ENCODE peak calls at places on chromosomes 1 and 21, in five cellular contexts. One of them, this sample, is unnamed.

GRCh38 chr21:45330075-45330781 is 42.5 kb upstream of the POFUT2 start:
- DNase-seq in psoas muscle: peak
- DNase-seq in endothelial cell of umbilical vein: no peak
- DNase-seq in retinal pigment epithelial cell: no peak
- DNase-seq in A673: peak
- DNase-seq in this sample: peak

GRCh38 chr1:64563958-64564565 is 94.1 kb downstream of the CACHD1 start:
- DNase-seq in psoas muscle: no peak
- DNase-seq in endothelial cell of umbilical vein: no peak
- DNase-seq in retinal pigment epithelial cell: no peak
- DNase-seq in A673: no peak
- DNase-seq in this sample: no peak

GRCh38 chr1:70071597-70071996 is 133.8 kb downstream of the LRRC40 start:
- DNase-seq in psoas muscle: no peak
- DNase-seq in endothelial cell of umbilical vein: no peak
- DNase-seq in retinal pigment epithelial cell: peak
- DNase-seq in A673: no peak
- DNase-seq in this sample: no peak

GRCh38 chr1:204721378-204722041 is 36.0 kb upstream of the LRRN2 start:
- DNase-seq in psoas muscle: no peak
- DNase-seq in endothelial cell of umbilical vein: no peak
- DNase-seq in retinal pigment epithelial cell: no peak
- DNase-seq in A673: no peak
- DNase-seq in this sample: no peak

GRCh38 chr1:19436716-19437476 is 48.4 kb downstream of the CAPZB start:
- DNase-seq in psoas muscle: peak
- DNase-seq in endothelial cell of umbilical vein: peak
- DNase-seq in retinal pigment epithelial cell: no peak
- DNase-seq in A673: no peak
- DNase-seq in this sample: no peak

GRCh38 chr1:47564570-47564969 is 126.7 kb downstream of the FOXD2 start:
- DNase-seq in psoas muscle: no peak
- DNase-seq in endothelial cell of umbilical vein: no peak
- DNase-seq in retinal pigment epithelial cell: no peak
- DNase-seq in A673: no peak
- DNase-seq in this sample: no peak

GRCh38 chr1:110007045-110007444 is 22.5 kb downstream of the AHCYL1 start:
- DNase-seq in psoas muscle: no peak
- DNase-seq in endothelial cell of umbilical vein: no peak
- DNase-seq in retinal pigment epithelial cell: no peak
- DNase-seq in A673: no peak
- DNase-seq in this sample: no peak

GRCh38 chr21:27248791-27249190 is 281.9 kb upstream of the ADAMTS5 start:
- DNase-seq in psoas muscle: no peak
- DNase-seq in endothelial cell of umbilical vein: no peak
- DNase-seq in retinal pigment epithelial cell: peak
- DNase-seq in A673: no peak
- DNase-seq in this sample: no peak

GRCh38 chr1:117092594-117092993 is 29.0 kb downstream of the TRIM45 start:
- DNase-seq in psoas muscle: no peak
- DNase-seq in endothelial cell of umbilical vein: no peak
- DNase-seq in retinal pigment epithelial cell: no peak
- DNase-seq in A673: no peak
- DNase-seq in this sample: no peak

GRCh38 chr1:12063141-12064072 is at the start of gene TNFRSF8:
- DNase-seq in psoas muscle: no peak
- DNase-seq in endothelial cell of umbilical vein: no peak
- DNase-seq in retinal pigment epithelial cell: no peak
- DNase-seq in A673: peak
- DNase-seq in this sample: no peak

GRCh38 chr1:153774780-153775431 is at the start of gene SLC27A3:
- DNase-seq in psoas muscle: peak
- DNase-seq in endothelial cell of umbilical vein: no peak
- DNase-seq in retinal pigment epithelial cell: no peak
- DNase-seq in A673: peak
- DNase-seq in this sample: no peak

GRCh38 chr1:63592536-63593302 is 492 bp upstream of the PGM1 start:
- DNase-seq in psoas muscle: no peak
- DNase-seq in endothelial cell of umbilical vein: no peak
- DNase-seq in retinal pigment epithelial cell: no peak
- DNase-seq in A673: no peak
- DNase-seq in this sample: no peak

GRCh38 chr1:69230223-69230622 is 337.5 kb upstream of the LRRC7 start:
- DNase-seq in psoas muscle: no peak
- DNase-seq in endothelial cell of umbilical vein: no peak
- DNase-seq in retinal pigment epithelial cell: no peak
- DNase-seq in A673: no peak
- DNase-seq in this sample: no peak

GRCh38 chr1:230113230-230113604 is 46.2 kb downstream of the GALNT2 start:
- DNase-seq in psoas muscle: peak
- DNase-seq in endothelial cell of umbilical vein: no peak
- DNase-seq in retinal pigment epithelial cell: no peak
- DNase-seq in A673: no peak
- DNase-seq in this sample: no peak

GRCh38 chr1:243483084-243483845 is 227.4 kb downstream of the SDCCAG8 start:
- DNase-seq in psoas muscle: no peak
- DNase-seq in endothelial cell of umbilical vein: no peak
- DNase-seq in retinal pigment epithelial cell: no peak
- DNase-seq in A673: no peak
- DNase-seq in this sample: no peak

GRCh38 chr1:29719253-29719652 is 482.9 kb downstream of the PTPRU start:
- DNase-seq in psoas muscle: no peak
- DNase-seq in endothelial cell of umbilical vein: no peak
- DNase-seq in retinal pigment epithelial cell: no peak
- DNase-seq in A673: no peak
- DNase-seq in this sample: no peak

GRCh38 chr1:234276389-234276788 is 96.9 kb upstream of the COA6 start:
- DNase-seq in psoas muscle: no peak
- DNase-seq in endothelial cell of umbilical vein: no peak
- DNase-seq in retinal pigment epithelial cell: no peak
- DNase-seq in A673: no peak
- DNase-seq in this sample: no peak

GRCh38 chr1:151714820-151715725 is 1.5 kb downstream of the CELF3 start:
- DNase-seq in psoas muscle: no peak
- DNase-seq in endothelial cell of umbilical vein: no peak
- DNase-seq in retinal pigment epithelial cell: no peak
- DNase-seq in A673: no peak
- DNase-seq in this sample: no peak

GRCh38 chr1:112358798-112359408 is 37.1 kb upstream of the CTTNBP2NL start:
- DNase-seq in psoas muscle: peak
- DNase-seq in endothelial cell of umbilical vein: peak
- DNase-seq in retinal pigment epithelial cell: no peak
- DNase-seq in A673: peak
- DNase-seq in this sample: no peak

GRCh38 chr1:9538669-9539164 is 548 bp upstream of the SLC25A33 start:
- DNase-seq in psoas muscle: peak
- DNase-seq in endothelial cell of umbilical vein: no peak
- DNase-seq in retinal pigment epithelial cell: no peak
- DNase-seq in A673: no peak
- DNase-seq in this sample: no peak

GRCh38 chr1:199931666-199932377 is 95.7 kb upstream of the NR5A2 start:
- DNase-seq in psoas muscle: no peak
- DNase-seq in endothelial cell of umbilical vein: no peak
- DNase-seq in retinal pigment epithelial cell: no peak
- DNase-seq in A673: peak
- DNase-seq in this sample: no peak

GRCh38 chr1:197149340-197149739 is 2.9 kb upstream of the ASPM start:
- DNase-seq in psoas muscle: no peak
- DNase-seq in endothelial cell of umbilical vein: no peak
- DNase-seq in retinal pigment epithelial cell: no peak
- DNase-seq in A673: peak
- DNase-seq in this sample: no peak

GRCh38 chr1:171913385-171913784 is 72.1 kb downstream of the DNM3 start:
- DNase-seq in psoas muscle: no peak
- DNase-seq in endothelial cell of umbilical vein: peak
- DNase-seq in retinal pigment epithelial cell: peak
- DNase-seq in A673: peak
- DNase-seq in this sample: peak

GRCh38 chr1:46547481-46548383 is 3.7 kb downstream of the KNCN start:
- DNase-seq in psoas muscle: peak
- DNase-seq in endothelial cell of umbilical vein: peak
- DNase-seq in retinal pigment epithelial cell: no peak
- DNase-seq in A673: peak
- DNase-seq in this sample: no peak

GRCh38 chr1:98133151-98133550 is 212.3 kb upstream of the DPYD start:
- DNase-seq in psoas muscle: no peak
- DNase-seq in endothelial cell of umbilical vein: no peak
- DNase-seq in retinal pigment epithelial cell: peak
- DNase-seq in A673: no peak
- DNase-seq in this sample: no peak

GRCh38 chr1:108012553-108012952 is 47.6 kb upstream of the VAV3 start:
- DNase-seq in psoas muscle: no peak
- DNase-seq in endothelial cell of umbilical vein: no peak
- DNase-seq in retinal pigment epithelial cell: no peak
- DNase-seq in A673: no peak
- DNase-seq in this sample: no peak

GRCh38 chr1:200429221-200429751 is 19.4 kb upstream of the ZNF281 start:
- DNase-seq in psoas muscle: no peak
- DNase-seq in endothelial cell of umbilical vein: no peak
- DNase-seq in retinal pigment epithelial cell: no peak
- DNase-seq in A673: no peak
- DNase-seq in this sample: no peak

GRCh38 chr21:21688877-21689276 is 690.7 kb downstream of the NCAM2 start:
- DNase-seq in psoas muscle: peak
- DNase-seq in endothelial cell of umbilical vein: no peak
- DNase-seq in retinal pigment epithelial cell: no peak
- DNase-seq in A673: peak
- DNase-seq in this sample: no peak
- TF ChIP-seq CTCF in psoas muscle: peak
- TF ChIP-seq CTCF in endothelial cell of umbilical vein: peak
- TF ChIP-seq CTCF in retinal pigment epithelial cell: peak
- TF ChIP-seq CTCF in A673: peak
- TF ChIP-seq CTCF in this sample: peak

GRCh38 chr1:27127419-27127818 is 27.5 kb downstream of the SLC9A1 start:
- DNase-seq in psoas muscle: no peak
- DNase-seq in endothelial cell of umbilical vein: no peak
- DNase-seq in retinal pigment epithelial cell: no peak
- DNase-seq in A673: no peak
- DNase-seq in this sample: no peak
- TF ChIP-seq CTCF in psoas muscle: peak
- TF ChIP-seq CTCF in endothelial cell of umbilical vein: no peak
- TF ChIP-seq CTCF in retinal pigment epithelial cell: peak
- TF ChIP-seq CTCF in A673: no peak
- TF ChIP-seq CTCF in this sample: no peak

GRCh38 chr1:27111771-27112573 is 43.0 kb downstream of the SLC9A1 start:
- DNase-seq in psoas muscle: peak
- DNase-seq in endothelial cell of umbilical vein: peak
- DNase-seq in retinal pigment epithelial cell: peak
- DNase-seq in A673: peak
- DNase-seq in this sample: peak
- TF ChIP-seq CTCF in psoas muscle: peak
- TF ChIP-seq CTCF in endothelial cell of umbilical vein: peak
- TF ChIP-seq CTCF in retinal pigment epithelial cell: peak
- TF ChIP-seq CTCF in A673: no peak
- TF ChIP-seq CTCF in this sample: peak

DNA sequence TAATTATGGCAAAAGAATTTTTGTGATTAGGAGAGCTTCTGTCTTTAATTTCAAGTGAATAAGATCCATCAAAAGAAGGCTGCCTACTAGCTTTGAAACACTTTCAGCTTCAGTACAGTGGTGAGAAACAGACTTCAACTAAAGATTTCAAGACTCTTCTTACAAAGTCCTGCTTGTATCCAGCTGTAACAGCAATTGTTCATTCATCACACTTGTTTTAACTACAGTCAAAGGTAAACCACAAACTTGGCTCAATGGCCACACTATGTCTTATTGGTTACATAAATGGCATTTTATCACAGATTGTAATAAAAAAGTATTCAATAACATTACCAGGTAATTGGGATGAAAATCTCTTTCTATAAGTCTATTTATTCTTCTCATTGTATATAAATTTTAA is 59.2 kb downstream of the WARS2 start:
- DNase-seq in psoas muscle: no peak
- DNase-seq in endothelial cell of umbilical vein: no peak
- DNase-seq in retinal pigment epithelial cell: no peak
- DNase-seq in A673: no peak
- DNase-seq in this sample: no peak
- TF ChIP-seq CTCF in psoas muscle: no peak
- TF ChIP-seq CTCF in endothelial cell of umbilical vein: no peak
- TF ChIP-seq CTCF in retinal pigment epithelial cell: no peak
- TF ChIP-seq CTCF in A673: no peak
- TF ChIP-seq CTCF in this sample: no peak